ENCODE peak calls at places on chromosomes 3 and 15, in nine cellular contexts. T, U, F, Y, J, P, E, G and W are unnamed samples.

GRCh38 chr15:90954712-90955671 is at the start of gene RCCD1:
- DNase-seq in T (peak), U (peak), F (peak), Y (peak), J (peak), P (peak), E (peak), G (peak), W (peak)

GRCh38 chr3:115576325-115576724 is 47.0 kb upstream of the GAP43 start:
- DNase-seq in T (no peak), U (no peak), F (no peak), Y (no peak), J (no peak), P (no peak), E (no peak), G (no peak), W (no peak)

GRCh38 chr3:172673210-172673679 is 37.6 kb downstream of the NCEH1 start:
- DNase-seq in T (peak), U (peak), F (peak), Y (peak), J (peak), P (peak), E (peak), G (peak), W (peak)

GRCh38 chr3:127690823-127691452 is 18.2 kb downstream of the ABTB1 start:
- DNase-seq in T (no peak), U (peak), F (peak), Y (peak), J (peak), P (peak), E (no peak), G (peak), W (no peak)

GRCh38 chr15:63940956-63941620 is 105.2 kb downstream of the DAPK2 start:
- DNase-seq in T (no peak), U (no peak), F (no peak), Y (no peak), J (no peak), P (no peak), E (no peak), G (no peak), W (no peak)

GRCh38 chr3:183794452-183794851 is 30.9 kb downstream of the MAP6D1 start:
- DNase-seq in T (no peak), U (no peak), F (no peak), Y (no peak), J (no peak), P (no peak), E (no peak), G (no peak), W (no peak)

GRCh38 chr3:139127101-139127500 is 82.4 kb upstream of the PRR23C start:
- DNase-seq in T (no peak), U (no peak), F (no peak), Y (no peak), J (no peak), P (peak), E (no peak), G (no peak), W (no peak)

GRCh38 chr3:44529927-44530326 is 25.1 kb upstream of the ZKSCAN7 start:
- DNase-seq in T (no peak), U (no peak), F (no peak), Y (no peak), J (no peak), P (peak), E (no peak), G (no peak), W (no peak)

GRCh38 chr15:38455096-38455495 is 1.2 kb downstream of the FAM98B start:
- DNase-seq in T (no peak), U (no peak), F (no peak), Y (no peak), J (no peak), P (peak), E (no peak), G (peak), W (no peak)

GRCh38 chr3:140823106-140823505 is 118.5 kb upstream of the SLC25A36 start:
- DNase-seq in T (no peak), U (no peak), F (no peak), Y (no peak), J (no peak), P (no peak), E (no peak), G (no peak), W (no peak)

GRCh38 chr15:28911295-28911979 is 25.7 kb downstream of the APBA2 start:
- DNase-seq in T (no peak), U (no peak), F (no peak), Y (peak), J (no peak), P (no peak), E (no peak), G (no peak), W (no peak)

GRCh38 chr3:165254812-165255211 is 58.6 kb upstream of the SLITRK3 start:
- DNase-seq in T (no peak), U (peak), F (peak), Y (peak), J (peak), P (peak), E (no peak), G (peak), W (no peak)

GRCh38 chr3:54171951-54172350 is 49.6 kb downstream of the CACNA2D3 start:
- DNase-seq in T (no peak), U (no peak), F (no peak), Y (no peak), J (no peak), P (no peak), E (no peak), G (no peak), W (no peak)

GRCh38 chr3:158801200-158801599 is 654 bp upstream of the MFSD1 start:
- DNase-seq in T (peak), U (no peak), F (no peak), Y (peak), J (peak), P (peak), E (no peak), G (peak), W (no peak)

GRCh38 chr15:92097473-92098178 is 244.1 kb downstream of the SLCO3A1 start:
- DNase-seq in T (no peak), U (peak), F (peak), Y (peak), J (peak), P (peak), E (peak), G (peak), W (peak)

GRCh38 chr3:181915556-181915955 is 203.8 kb downstream of the SOX2 start:
- DNase-seq in T (no peak), U (no peak), F (no peak), Y (peak), J (no peak), P (no peak), E (no peak), G (no peak), W (no peak)

GRCh38 chr3:144221771-144222170 is 250.1 kb downstream of the DIPK2A start:
- DNase-seq in T (no peak), U (no peak), F (no peak), Y (peak), J (no peak), P (no peak), E (no peak), G (no peak), W (no peak)

GRCh38 chr3:171732741-171733140 is 77.5 kb downstream of the PLD1 start:
- DNase-seq in T (no peak), U (no peak), F (no peak), Y (peak), J (no peak), P (no peak), E (no peak), G (no peak), W (no peak)

GRCh38 chr3:44902628-44903027 is 28.2 kb downstream of the TGM4 start:
- DNase-seq in T (no peak), U (no peak), F (no peak), Y (no peak), J (no peak), P (no peak), E (no peak), G (no peak), W (no peak)

GRCh38 chr3:133944181-133944580 is 48.5 kb upstream of the RAB6B start:
- DNase-seq in T (no peak), U (no peak), F (no peak), Y (no peak), J (no peak), P (peak), E (no peak), G (no peak), W (no peak)